ENCODE peak calls at places on chromosomes 11 and 22, in nine cellular contexts. O, L, S, H, Q, R, I, J and M are unnamed samples.

GRCh38 chr11:67136156-67136555 is 17.1 kb downstream of the KDM2A start:
- DNase-seq in I (no peak), S (no peak), Q (no peak), R (no peak), H (no peak), O (no peak), J (no peak), L (no peak), M (no peak)

GRCh38 chr11:134554861-134555260 is 142.8 kb upstream of the B3GAT1 start:
- DNase-seq in I (no peak), R (peak), L (no peak), O (no peak), Q (no peak), J (no peak), S (no peak), H (no peak), M (no peak)

GRCh38 chr11:91220476-91221202 is 997.8 kb upstream of the CHORDC1 start:
- DNase-seq in Q (no peak), I (no peak), S (no peak), J (no peak), L (no peak), O (no peak), H (no peak), R (no peak), M (no peak)

GRCh38 chr11:11003226-11003625 is 145.4 kb upstream of the ZBED5 start:
- DNase-seq in L (no peak), J (no peak), I (no peak), R (no peak), H (no peak), O (no peak), Q (no peak), S (no peak), M (no peak)

GRCh38 chr11:27392715-27393114 is 29.7 kb upstream of the CCDC34 start:
- DNase-seq in Q (no peak), I (no peak), H (peak), S (no peak), L (no peak), O (no peak), J (no peak), R (no peak), M (no peak)

GRCh38 chr11:114774599-114775365 is 96.5 kb downstream of the NXPE2 start:
- DNase-seq in S (peak), Q (peak), L (no peak), R (no peak), I (no peak), O (peak), J (peak), H (no peak), M (peak)

GRCh38 chr22:46649176-46650077 is 29.2 kb downstream of the GRAMD4 start:
- DNase-seq in L (no peak), H (no peak), Q (no peak), O (no peak), S (peak), R (peak), I (no peak), J (no peak), M (no peak)

GRCh38 chr11:123238297-123238696 is 43.2 kb upstream of the CLMP start:
- DNase-seq in L (no peak), Q (no peak), S (no peak), R (peak), O (no peak), J (no peak), H (no peak), I (no peak), M (no peak)